ENCODE peak calls at places on chromosomes 7 and 10, in nine cellular contexts. One of them, this sample, is unnamed.

GRCh38 chr7:82335927-82336326 is 107.7 kb downstream of the CACNA2D1 start:
- DNase-seq in thoracic aorta: no peak
- DNase-seq in CD8-positive, alpha-beta T cell: no peak
- DNase-seq in WERI-Rb-1: peak; percentile 91
- DNase-seq in epithelial cell of esophagus: peak; percentile 2
- DNase-seq in K562: no peak
- DNase-seq in AG04450: no peak
- DNase-seq in lower leg skin: peak; percentile 18
- DNase-seq in Caco-2: no peak
- DNase-seq in this sample: no peak

GRCh38 chr7:135933509-135934188 is 43.5 kb downstream of the MTPN start:
- DNase-seq in thoracic aorta: no peak
- DNase-seq in CD8-positive, alpha-beta T cell: no peak
- DNase-seq in WERI-Rb-1: no peak
- DNase-seq in epithelial cell of esophagus: no peak
- DNase-seq in K562: no peak
- DNase-seq in AG04450: no peak
- DNase-seq in lower leg skin: no peak
- DNase-seq in Caco-2: no peak
- DNase-seq in this sample: no peak

GRCh38 chr7:16178585-16178984 is 242.8 kb downstream of the CRPPA start:
- DNase-seq in thoracic aorta: no peak
- DNase-seq in CD8-positive, alpha-beta T cell: no peak
- DNase-seq in WERI-Rb-1: no peak
- DNase-seq in epithelial cell of esophagus: no peak
- DNase-seq in K562: no peak
- DNase-seq in AG04450: no peak
- DNase-seq in lower leg skin: no peak
- DNase-seq in Caco-2: no peak
- DNase-seq in this sample: no peak

GRCh38 chr7:136857573-136857972 is 10.9 kb upstream of the CHRM2 start:
- DNase-seq in thoracic aorta: no peak
- DNase-seq in CD8-positive, alpha-beta T cell: no peak
- DNase-seq in WERI-Rb-1: no peak
- DNase-seq in epithelial cell of esophagus: peak; percentile 56
- DNase-seq in K562: no peak
- DNase-seq in AG04450: no peak
- DNase-seq in lower leg skin: no peak
- DNase-seq in Caco-2: peak; percentile 21
- DNase-seq in this sample: no peak

GRCh38 chr7:46939089-46939488 is 642.8 kb downstream of the TNS3 start:
- DNase-seq in thoracic aorta: no peak
- DNase-seq in CD8-positive, alpha-beta T cell: no peak
- DNase-seq in WERI-Rb-1: no peak
- DNase-seq in epithelial cell of esophagus: no peak
- DNase-seq in K562: no peak
- DNase-seq in AG04450: no peak
- DNase-seq in lower leg skin: no peak
- DNase-seq in Caco-2: no peak
- DNase-seq in this sample: no peak

GRCh38 chr7:102991540-102992214 is 78.9 kb downstream of the LRRC17 start:
- DNase-seq in thoracic aorta: no peak
- DNase-seq in CD8-positive, alpha-beta T cell: no peak
- DNase-seq in WERI-Rb-1: no peak
- DNase-seq in epithelial cell of esophagus: peak; percentile 96
- DNase-seq in K562: peak; percentile 84
- DNase-seq in AG04450: peak; percentile 88
- DNase-seq in lower leg skin: no peak
- DNase-seq in Caco-2: no peak
- DNase-seq in this sample: no peak

GRCh38 chr10:86813101-86813500 is 56.7 kb downstream of the BMPR1A start:
- DNase-seq in thoracic aorta: no peak
- DNase-seq in CD8-positive, alpha-beta T cell: no peak
- DNase-seq in WERI-Rb-1: no peak
- DNase-seq in epithelial cell of esophagus: no peak
- DNase-seq in K562: no peak
- DNase-seq in AG04450: no peak
- DNase-seq in lower leg skin: no peak
- DNase-seq in Caco-2: no peak
- DNase-seq in this sample: no peak

GRCh38 chr10:81192404-81192803 is 654.7 kb downstream of the SH2D4B start:
- DNase-seq in thoracic aorta: no peak
- DNase-seq in CD8-positive, alpha-beta T cell: no peak
- DNase-seq in WERI-Rb-1: no peak
- DNase-seq in epithelial cell of esophagus: no peak
- DNase-seq in K562: no peak
- DNase-seq in AG04450: no peak
- DNase-seq in lower leg skin: no peak
- DNase-seq in Caco-2: no peak
- DNase-seq in this sample: no peak

GRCh38 chr7:50981743-50982142 is 199.0 kb upstream of the GRB10 start:
- DNase-seq in thoracic aorta: no peak
- DNase-seq in CD8-positive, alpha-beta T cell: no peak
- DNase-seq in WERI-Rb-1: no peak
- DNase-seq in epithelial cell of esophagus: no peak
- DNase-seq in K562: no peak
- DNase-seq in AG04450: no peak
- DNase-seq in lower leg skin: no peak
- DNase-seq in Caco-2: no peak
- DNase-seq in this sample: no peak

GRCh38 chr10:5540080-5540479 is 15.3 kb downstream of the CALML3 start:
- DNase-seq in thoracic aorta: no peak
- DNase-seq in CD8-positive, alpha-beta T cell: no peak
- DNase-seq in WERI-Rb-1: no peak
- DNase-seq in epithelial cell of esophagus: no peak
- DNase-seq in K562: no peak
- DNase-seq in AG04450: no peak
- DNase-seq in lower leg skin: no peak
- DNase-seq in Caco-2: no peak
- DNase-seq in this sample: no peak

GRCh38 chr7:39667354-39667923 is 44.1 kb downstream of the RALA start:
- DNase-seq in thoracic aorta: no peak
- DNase-seq in CD8-positive, alpha-beta T cell: no peak
- DNase-seq in WERI-Rb-1: peak; percentile 87
- DNase-seq in epithelial cell of esophagus: no peak
- DNase-seq in K562: peak; percentile 14
- DNase-seq in AG04450: no peak
- DNase-seq in lower leg skin: no peak
- DNase-seq in Caco-2: no peak
- DNase-seq in this sample: no peak

GRCh38 chr10:70477661-70478162 is 855 bp upstream of the PALD1 start:
- DNase-seq in thoracic aorta: no peak
- DNase-seq in CD8-positive, alpha-beta T cell: peak; percentile 75
- DNase-seq in WERI-Rb-1: no peak
- DNase-seq in epithelial cell of esophagus: peak; percentile 83
- DNase-seq in K562: peak; percentile 71
- DNase-seq in AG04450: no peak
- DNase-seq in lower leg skin: no peak
- DNase-seq in Caco-2: peak; percentile 55
- DNase-seq in this sample: no peak

GRCh38 chr7:2955177-2955768 is 88.4 kb downstream of the CARD11 start:
- DNase-seq in thoracic aorta: no peak
- DNase-seq in CD8-positive, alpha-beta T cell: no peak
- DNase-seq in WERI-Rb-1: no peak
- DNase-seq in epithelial cell of esophagus: no peak
- DNase-seq in K562: peak; percentile 41
- DNase-seq in AG04450: no peak
- DNase-seq in lower leg skin: no peak
- DNase-seq in Caco-2: no peak
- DNase-seq in this sample: no peak

GRCh38 chr10:36630267-36630666 is 495.1 kb upstream of the ANKRD30A start:
- DNase-seq in thoracic aorta: no peak
- DNase-seq in CD8-positive, alpha-beta T cell: no peak
- DNase-seq in WERI-Rb-1: no peak
- DNase-seq in epithelial cell of esophagus: no peak
- DNase-seq in K562: no peak
- DNase-seq in AG04450: no peak
- DNase-seq in lower leg skin: no peak
- DNase-seq in Caco-2: no peak
- DNase-seq in this sample: no peak

GRCh38 chr10:4343798-4344370 is 482.1 kb upstream of the AKR1E2 start:
- DNase-seq in thoracic aorta: no peak
- DNase-seq in CD8-positive, alpha-beta T cell: no peak
- DNase-seq in WERI-Rb-1: no peak
- DNase-seq in epithelial cell of esophagus: no peak
- DNase-seq in K562: no peak
- DNase-seq in AG04450: no peak
- DNase-seq in lower leg skin: no peak
- DNase-seq in Caco-2: no peak
- DNase-seq in this sample: no peak

GRCh38 chr10:3785251-3785848 is 341 bp upstream of the KLF6 start:
- DNase-seq in thoracic aorta: peak; percentile 95
- DNase-seq in CD8-positive, alpha-beta T cell: peak; percentile 99
- DNase-seq in WERI-Rb-1: peak; percentile 92
- DNase-seq in epithelial cell of esophagus: peak; percentile 96
- DNase-seq in K562: peak; percentile 100
- DNase-seq in AG04450: peak; percentile 95
- DNase-seq in lower leg skin: peak; percentile 98
- DNase-seq in Caco-2: peak; percentile 100
- DNase-seq in this sample: peak; percentile 100

GRCh38 chr7:82705831-82706230 is 262.3 kb upstream of the CACNA2D1 start:
- DNase-seq in thoracic aorta: no peak
- DNase-seq in CD8-positive, alpha-beta T cell: no peak
- DNase-seq in WERI-Rb-1: no peak
- DNase-seq in epithelial cell of esophagus: no peak
- DNase-seq in K562: no peak
- DNase-seq in AG04450: no peak
- DNase-seq in lower leg skin: no peak
- DNase-seq in Caco-2: no peak
- DNase-seq in this sample: no peak

GRCh38 chr10:55174419-55174818 is 373.4 kb upstream of the PCDH15 start:
- DNase-seq in thoracic aorta: no peak
- DNase-seq in CD8-positive, alpha-beta T cell: no peak
- DNase-seq in WERI-Rb-1: peak; percentile 6
- DNase-seq in epithelial cell of esophagus: no peak
- DNase-seq in K562: no peak
- DNase-seq in AG04450: no peak
- DNase-seq in lower leg skin: no peak
- DNase-seq in Caco-2: peak; percentile 60
- DNase-seq in this sample: no peak
- TF ChIP-seq CTCF in thoracic aorta: no peak
- TF ChIP-seq CTCF in CD8-positive, alpha-beta T cell: no peak
- TF ChIP-seq CTCF in WERI-Rb-1: peak; percentile 28
- TF ChIP-seq CTCF in epithelial cell of esophagus: peak; percentile 11
- TF ChIP-seq CTCF in K562: no peak
- TF ChIP-seq CTCF in AG04450: no peak
- TF ChIP-seq CTCF in lower leg skin: no peak
- TF ChIP-seq CTCF in Caco-2: peak; percentile 76
- TF ChIP-seq CTCF in this sample: peak; percentile 36

DNA sequence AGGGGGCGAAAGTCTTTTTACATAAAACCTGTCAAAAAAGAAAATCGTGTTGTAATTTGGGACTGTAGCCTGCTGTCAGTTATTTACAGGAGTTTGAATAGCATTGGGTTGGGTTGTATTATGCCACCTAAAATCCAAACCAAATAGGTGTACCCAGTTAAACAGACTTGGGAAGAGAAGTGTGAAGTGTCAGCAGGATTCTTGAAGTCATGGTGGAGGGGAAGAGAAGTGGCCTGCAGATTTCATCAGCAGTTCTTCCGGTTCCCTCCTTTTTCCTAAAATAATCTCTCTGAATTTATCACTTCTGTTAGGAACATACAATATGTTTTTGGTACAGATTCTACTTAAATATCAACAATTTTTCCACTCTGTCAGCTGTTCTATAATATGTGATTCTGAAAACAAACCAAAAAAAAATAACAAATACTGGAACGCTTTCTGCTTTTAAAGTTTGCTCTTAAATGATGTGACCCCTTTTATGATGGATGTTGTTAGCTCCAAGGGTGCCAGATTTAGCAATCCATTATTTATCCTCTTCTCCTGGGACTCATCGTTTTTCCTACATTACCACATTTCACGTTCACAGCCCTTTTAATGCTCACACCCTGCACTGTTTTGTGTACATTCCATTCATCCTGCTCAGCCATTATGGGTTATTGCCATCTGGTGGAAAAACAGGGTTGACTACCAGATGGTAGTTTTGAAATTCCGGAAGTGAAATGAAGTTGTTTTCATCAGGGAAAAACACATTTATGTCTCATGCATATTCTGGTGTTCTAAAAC is 18.7 kb upstream of the ARHGAP12 start:
- DNase-seq in thoracic aorta: no peak
- DNase-seq in CD8-positive, alpha-beta T cell: no peak
- DNase-seq in WERI-Rb-1: no peak
- DNase-seq in epithelial cell of esophagus: peak; percentile 93
- DNase-seq in K562: no peak
- DNase-seq in AG04450: peak; percentile 88
- DNase-seq in lower leg skin: peak; percentile 64
- DNase-seq in Caco-2: peak; percentile 84
- DNase-seq in this sample: no peak
- TF ChIP-seq CTCF in thoracic aorta: peak; percentile 49
- TF ChIP-seq CTCF in CD8-positive, alpha-beta T cell: no peak
- TF ChIP-seq CTCF in WERI-Rb-1: peak; percentile 3
- TF ChIP-seq CTCF in epithelial cell of esophagus: peak; percentile 67
- TF ChIP-seq CTCF in K562: peak; percentile 69
- TF ChIP-seq CTCF in AG04450: no peak
- TF ChIP-seq CTCF in lower leg skin: no peak
- TF ChIP-seq CTCF in Caco-2: peak; percentile 82
- TF ChIP-seq CTCF in this sample: peak; percentile 32

DNA sequence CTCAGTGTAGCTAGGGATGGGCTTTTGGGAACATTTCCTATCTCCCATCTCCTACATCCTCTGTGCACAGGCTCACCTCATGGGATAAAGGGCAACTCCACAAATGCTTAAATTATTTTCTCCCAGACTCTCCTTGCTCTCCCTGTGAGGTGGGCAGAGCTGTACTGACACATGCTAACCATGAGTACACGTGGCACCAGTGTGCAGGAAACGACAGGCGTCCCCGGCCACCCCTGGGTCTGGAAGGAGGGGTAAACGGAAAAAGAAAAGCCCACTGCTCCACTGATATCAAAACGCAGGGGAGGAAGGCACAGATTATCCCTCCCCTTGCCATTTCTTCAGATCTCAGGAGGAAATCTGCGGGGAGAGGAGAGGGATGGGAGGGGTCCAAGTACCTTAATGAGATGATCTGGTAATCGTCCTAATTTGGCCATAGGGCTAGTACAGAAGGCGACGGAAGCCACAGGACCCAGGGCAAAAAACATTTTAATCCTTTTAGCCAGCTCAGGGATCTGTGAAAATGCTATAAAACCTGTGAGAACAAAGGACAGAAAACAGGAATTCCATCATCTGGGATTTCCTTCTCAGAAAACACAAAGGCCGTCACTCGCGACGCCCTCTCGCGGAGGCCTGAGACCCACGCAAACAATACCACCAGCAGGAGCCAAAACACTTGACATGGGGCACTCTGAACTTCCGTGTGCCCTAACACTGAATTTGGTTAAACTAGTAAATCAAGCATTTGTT is 17.8 kb upstream of the CH25H start:
- DNase-seq in thoracic aorta: no peak
- DNase-seq in CD8-positive, alpha-beta T cell: no peak
- DNase-seq in WERI-Rb-1: peak; percentile 50
- DNase-seq in epithelial cell of esophagus: no peak
- DNase-seq in K562: no peak
- DNase-seq in AG04450: no peak
- DNase-seq in lower leg skin: no peak
- DNase-seq in Caco-2: no peak
- DNase-seq in this sample: no peak
- TF ChIP-seq CTCF in thoracic aorta: no peak
- TF ChIP-seq CTCF in CD8-positive, alpha-beta T cell: no peak
- TF ChIP-seq CTCF in WERI-Rb-1: peak; percentile 53
- TF ChIP-seq CTCF in epithelial cell of esophagus: peak; percentile 37
- TF ChIP-seq CTCF in K562: peak; percentile 32
- TF ChIP-seq CTCF in AG04450: no peak
- TF ChIP-seq CTCF in lower leg skin: no peak
- TF ChIP-seq CTCF in Caco-2: no peak
- TF ChIP-seq CTCF in this sample: peak; percentile 51

GRCh38 chr7:151125459-151125834 is 39.2 kb downstream of the AGAP3 start:
- DNase-seq in thoracic aorta: no peak
- DNase-seq in CD8-positive, alpha-beta T cell: no peak
- DNase-seq in WERI-Rb-1: no peak
- DNase-seq in epithelial cell of esophagus: no peak
- DNase-seq in K562: no peak
- DNase-seq in AG04450: no peak
- DNase-seq in lower leg skin: no peak
- DNase-seq in Caco-2: no peak
- DNase-seq in this sample: peak; percentile 54
- TF ChIP-seq CTCF in thoracic aorta: peak; percentile 21
- TF ChIP-seq CTCF in CD8-positive, alpha-beta T cell: no peak
- TF ChIP-seq CTCF in WERI-Rb-1: no peak
- TF ChIP-seq CTCF in epithelial cell of esophagus: peak; percentile 15
- TF ChIP-seq CTCF in K562: no peak
- TF ChIP-seq CTCF in AG04450: no peak
- TF ChIP-seq CTCF in lower leg skin: no peak
- TF ChIP-seq CTCF in Caco-2: no peak
- TF ChIP-seq CTCF in this sample: peak; percentile 22